ENCODE peak calls at places on chromosomes 1 and 21, in seven cellular contexts. P is ACHN, K is B cell, L is SK-MEL-5, Y is fibroblast of pulmonary artery, E is HEK293T, C is AG08396. O is an unnamed sample.
A peak's percentile ranks its signal among the peaks of the same experiment; 100 is the strongest.

GRCh38 chr1:202154766-202155477 is 5.5 kb downstream of the PTPN7 start:
- DNase-seq in C (peak; percentile 60), L (peak; percentile 82), E (peak; percentile 81), P (peak; percentile 57), K (peak; percentile 65), Y (peak; percentile 76), O (no peak)

GRCh38 chr1:210024996-210025395 is 87.0 kb downstream of the SYT14 start:
- DNase-seq in Y (no peak), E (peak; percentile 16), K (no peak), C (no peak), P (peak; percentile 6), L (peak; percentile 46), O (no peak)

GRCh38 chr1:37808369-37809319 is 636 bp upstream of the YRDC start:
- DNase-seq in E (peak; percentile 73), P (peak; percentile 80), K (no peak), L (peak; percentile 71), Y (peak; percentile 75), C (peak; percentile 96), O (peak; percentile 21)

GRCh38 chr1:218624051-218624450 is 278.9 kb downstream of the TGFB2 start:
- DNase-seq in K (no peak), Y (peak; percentile 16), E (no peak), P (no peak), C (no peak), L (no peak), O (no peak)

GRCh38 chr1:176843352-176844297 is 320.9 kb downstream of the ASTN1 start:
- DNase-seq in L (peak; percentile 62), Y (peak; percentile 52), P (peak; percentile 44), C (peak; percentile 15), E (peak; percentile 48), K (no peak), O (peak; percentile 9)

GRCh38 chr1:28668956-28669719 is 554 bp downstream of the GMEB1 start:
- DNase-seq in K (peak; percentile 85), E (peak; percentile 58), L (peak; percentile 22), C (peak; percentile 95), Y (peak; percentile 35), P (peak; percentile 28), O (no peak)

GRCh38 chr1:178544531-178544930 is 31.6 kb downstream of the TEX35 start:
- DNase-seq in E (no peak), C (no peak), Y (no peak), K (no peak), P (no peak), L (no peak), O (no peak)

GRCh38 chr1:153525088-153525713 is 10.6 kb downstream of the S100A6 start:
- DNase-seq in K (no peak), C (no peak), Y (no peak), P (no peak), L (no peak), E (no peak), O (no peak)

GRCh38 chr1:12177156-12177998 is 10.6 kb downstream of the TNFRSF1B start:
- DNase-seq in E (no peak), C (no peak), Y (no peak), L (no peak), P (no peak), K (no peak), O (no peak)

GRCh38 chr1:39585933-39586332 is 9.3 kb upstream of the PABPC4 start:
- DNase-seq in L (no peak), E (no peak), C (no peak), P (no peak), Y (no peak), K (no peak), O (no peak)

GRCh38 chr1:179129702-179130473 is 48.0 kb downstream of the TOR3A start:
- DNase-seq in L (peak; percentile 22), P (peak; percentile 48), Y (peak; percentile 22), E (no peak), K (peak; percentile 65), C (no peak), O (no peak)

GRCh38 chr1:74430496-74430895 is 81.9 kb downstream of the LRRC53 start:
- DNase-seq in K (no peak), P (no peak), C (no peak), L (peak; percentile 95), Y (no peak), E (no peak), O (no peak)

GRCh38 chr1:119631433-119632102 is 16.5 kb downstream of the ZNF697 start:
- DNase-seq in L (peak; percentile 69), Y (peak; percentile 97), K (no peak), C (peak; percentile 87), E (no peak), P (peak; percentile 93), O (no peak)

GRCh38 chr21:37356710-37357109 is 9.9 kb upstream of the DYRK1A start:
- DNase-seq in Y (no peak), L (no peak), K (no peak), E (no peak), P (no peak), C (no peak), O (no peak)

O was measured in NCI-H1930.